ENCODE peak calls at places on chromosomes 12 and 14, in nine cellular contexts. One of them, this sample, is unnamed.

GRCh38 chr14:102125546-102125945 is 14.2 kb upstream of the WDR20 start:
- DNase-seq in coronary artery: no peak
- DNase-seq in GM12864: no peak
- DNase-seq in endothelial cell: no peak
- DNase-seq in neural crest cell: no peak
- DNase-seq in OCI-LY7: no peak
- DNase-seq in bronchial epithelial cell: peak; percentile 75
- DNase-seq in WERI-Rb-1: no peak
- DNase-seq in pancreas: no peak
- DNase-seq in this sample: peak; percentile 24

GRCh38 chr12:127284870-127285431 is 982.0 kb upstream of the TMEM132C start:
- DNase-seq in coronary artery: no peak
- DNase-seq in GM12864: no peak
- DNase-seq in endothelial cell: no peak
- DNase-seq in neural crest cell: no peak
- DNase-seq in OCI-LY7: no peak
- DNase-seq in bronchial epithelial cell: peak; percentile 88
- DNase-seq in WERI-Rb-1: no peak
- DNase-seq in pancreas: no peak
- DNase-seq in this sample: no peak

GRCh38 chr12:991350-992278 is 591 bp downstream of the ERC1 start:
- DNase-seq in coronary artery: peak; percentile 77
- DNase-seq in GM12864: no peak
- DNase-seq in endothelial cell: no peak
- DNase-seq in neural crest cell: no peak
- DNase-seq in OCI-LY7: peak; percentile 47
- DNase-seq in bronchial epithelial cell: peak; percentile 9
- DNase-seq in WERI-Rb-1: peak; percentile 69
- DNase-seq in pancreas: peak; percentile 88
- DNase-seq in this sample: no peak

GRCh38 chr12:131536337-131536736 is 174.6 kb upstream of the SFSWAP start:
- DNase-seq in coronary artery: no peak
- DNase-seq in GM12864: no peak
- DNase-seq in endothelial cell: no peak
- DNase-seq in neural crest cell: no peak
- DNase-seq in OCI-LY7: no peak
- DNase-seq in bronchial epithelial cell: no peak
- DNase-seq in WERI-Rb-1: no peak
- DNase-seq in pancreas: no peak
- DNase-seq in this sample: no peak

GRCh38 chr14:73731111-73731510 is 16.9 kb upstream of the PNMA1 start:
- DNase-seq in coronary artery: no peak
- DNase-seq in GM12864: no peak
- DNase-seq in endothelial cell: no peak
- DNase-seq in neural crest cell: no peak
- DNase-seq in OCI-LY7: no peak
- DNase-seq in bronchial epithelial cell: no peak
- DNase-seq in WERI-Rb-1: no peak
- DNase-seq in pancreas: no peak
- DNase-seq in this sample: no peak

GRCh38 chr14:23531391-23531790 is 20.2 kb downstream of the ZFHX2 start:
- DNase-seq in coronary artery: no peak
- DNase-seq in GM12864: no peak
- DNase-seq in endothelial cell: no peak
- DNase-seq in neural crest cell: no peak
- DNase-seq in OCI-LY7: no peak
- DNase-seq in bronchial epithelial cell: no peak
- DNase-seq in WERI-Rb-1: no peak
- DNase-seq in pancreas: no peak
- DNase-seq in this sample: no peak

GRCh38 chr12:1444142-1444516 is 150.3 kb downstream of the FBXL14 start:
- DNase-seq in coronary artery: no peak
- DNase-seq in GM12864: no peak
- DNase-seq in endothelial cell: no peak
- DNase-seq in neural crest cell: no peak
- DNase-seq in OCI-LY7: no peak
- DNase-seq in bronchial epithelial cell: no peak
- DNase-seq in WERI-Rb-1: no peak
- DNase-seq in pancreas: no peak
- DNase-seq in this sample: no peak

GRCh38 chr14:94129111-94129757 is at the start of gene IFI27L2:
- DNase-seq in coronary artery: peak; percentile 85
- DNase-seq in GM12864: peak; percentile 38
- DNase-seq in endothelial cell: peak; percentile 44
- DNase-seq in neural crest cell: peak; percentile 44
- DNase-seq in OCI-LY7: peak; percentile 85
- DNase-seq in bronchial epithelial cell: peak; percentile 75
- DNase-seq in WERI-Rb-1: peak; percentile 81
- DNase-seq in pancreas: no peak
- DNase-seq in this sample: peak; percentile 90

GRCh38 chr12:25994252-25994651 is 35.8 kb downstream of the RASSF8 start:
- DNase-seq in coronary artery: no peak
- DNase-seq in GM12864: no peak
- DNase-seq in endothelial cell: no peak
- DNase-seq in neural crest cell: no peak
- DNase-seq in OCI-LY7: no peak
- DNase-seq in bronchial epithelial cell: no peak
- DNase-seq in WERI-Rb-1: no peak
- DNase-seq in pancreas: no peak
- DNase-seq in this sample: no peak

GRCh38 chr12:132282031-132282949 is 47.1 kb downstream of the GALNT9 start:
- DNase-seq in coronary artery: no peak
- DNase-seq in GM12864: no peak
- DNase-seq in endothelial cell: no peak
- DNase-seq in neural crest cell: no peak
- DNase-seq in OCI-LY7: no peak
- DNase-seq in bronchial epithelial cell: no peak
- DNase-seq in WERI-Rb-1: peak; percentile 93
- DNase-seq in pancreas: peak; percentile 15
- DNase-seq in this sample: no peak

GRCh38 chr14:78721756-78722455 is 551.7 kb downstream of the NRXN3 start:
- DNase-seq in coronary artery: no peak
- DNase-seq in GM12864: no peak
- DNase-seq in endothelial cell: no peak
- DNase-seq in neural crest cell: no peak
- DNase-seq in OCI-LY7: no peak
- DNase-seq in bronchial epithelial cell: no peak
- DNase-seq in WERI-Rb-1: peak; percentile 28
- DNase-seq in pancreas: no peak
- DNase-seq in this sample: no peak

GRCh38 chr12:22971247-22971646 is 346.3 kb downstream of the ETNK1 start:
- DNase-seq in coronary artery: no peak
- DNase-seq in GM12864: no peak
- DNase-seq in endothelial cell: no peak
- DNase-seq in neural crest cell: no peak
- DNase-seq in OCI-LY7: no peak
- DNase-seq in bronchial epithelial cell: no peak
- DNase-seq in WERI-Rb-1: no peak
- DNase-seq in pancreas: no peak
- DNase-seq in this sample: no peak

GRCh38 chr14:74515891-74516412 is 22.4 kb downstream of the ISCA2 start:
- DNase-seq in coronary artery: no peak
- DNase-seq in GM12864: no peak
- DNase-seq in endothelial cell: no peak
- DNase-seq in neural crest cell: no peak
- DNase-seq in OCI-LY7: no peak
- DNase-seq in bronchial epithelial cell: no peak
- DNase-seq in WERI-Rb-1: no peak
- DNase-seq in pancreas: no peak
- DNase-seq in this sample: no peak

GRCh38 chr12:93133361-93133760 is 204.3 kb upstream of the EEA1 start:
- DNase-seq in coronary artery: no peak
- DNase-seq in GM12864: no peak
- DNase-seq in endothelial cell: no peak
- DNase-seq in neural crest cell: no peak
- DNase-seq in OCI-LY7: no peak
- DNase-seq in bronchial epithelial cell: no peak
- DNase-seq in WERI-Rb-1: no peak
- DNase-seq in pancreas: no peak
- DNase-seq in this sample: no peak

GRCh38 chr12:90497923-90498545 is 456.9 kb downstream of the CCER1 start:
- DNase-seq in coronary artery: no peak
- DNase-seq in GM12864: no peak
- DNase-seq in endothelial cell: no peak
- DNase-seq in neural crest cell: no peak
- DNase-seq in OCI-LY7: no peak
- DNase-seq in bronchial epithelial cell: no peak
- DNase-seq in WERI-Rb-1: no peak
- DNase-seq in pancreas: no peak
- DNase-seq in this sample: no peak

GRCh38 chr14:35197015-35197414 is 74.7 kb downstream of the PRORP start:
- DNase-seq in coronary artery: no peak
- DNase-seq in GM12864: no peak
- DNase-seq in endothelial cell: no peak
- DNase-seq in neural crest cell: no peak
- DNase-seq in OCI-LY7: no peak
- DNase-seq in bronchial epithelial cell: peak; percentile 91
- DNase-seq in WERI-Rb-1: no peak
- DNase-seq in pancreas: no peak
- DNase-seq in this sample: no peak

DNA sequence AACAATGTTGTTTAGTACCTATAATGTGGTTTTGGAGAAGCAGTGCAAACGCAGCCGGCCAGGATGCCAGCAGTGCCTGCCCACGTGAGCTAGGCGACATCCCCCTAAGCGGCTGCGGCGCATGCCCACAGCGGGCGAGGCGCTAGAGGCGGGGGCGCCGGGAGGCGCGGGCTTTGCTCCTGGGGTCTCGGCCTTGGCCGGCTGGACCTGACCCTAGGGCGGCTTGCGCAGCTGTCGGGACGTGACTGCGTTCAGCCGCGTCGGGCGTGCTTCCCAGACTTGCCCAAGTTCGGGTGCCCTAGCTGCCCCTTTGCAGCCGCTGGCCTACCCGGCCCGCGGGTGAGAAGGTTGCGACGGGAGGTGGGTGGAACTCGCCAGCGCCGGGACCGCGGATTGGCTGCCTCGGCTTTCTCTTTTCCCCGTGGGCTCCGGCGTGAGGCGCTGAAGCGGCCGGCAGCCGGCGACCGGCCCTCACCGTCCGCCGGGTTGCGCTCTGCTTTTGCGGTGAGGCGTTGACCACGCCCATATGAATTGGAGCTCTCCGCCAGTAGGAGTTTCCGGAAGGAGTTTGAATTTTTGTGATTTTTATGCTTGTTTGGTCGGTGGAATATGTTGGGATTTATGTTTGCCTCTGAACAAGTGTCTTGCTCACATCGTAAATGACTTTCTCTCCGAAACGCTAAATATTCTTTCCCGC is at the start of gene TMEM19:
- DNase-seq in coronary artery: peak; percentile 95
- DNase-seq in GM12864: peak; percentile 78
- DNase-seq in endothelial cell: peak; percentile 84
- DNase-seq in neural crest cell: peak; percentile 78
- DNase-seq in OCI-LY7: peak; percentile 94
- DNase-seq in bronchial epithelial cell: peak; percentile 81
- DNase-seq in WERI-Rb-1: peak; percentile 90
- DNase-seq in pancreas: peak; percentile 93
- DNase-seq in this sample: peak; percentile 87
- TF ChIP-seq CTCF in coronary artery: no peak
- TF ChIP-seq CTCF in GM12864: peak; percentile 17
- TF ChIP-seq CTCF in endothelial cell: no peak
- TF ChIP-seq CTCF in neural crest cell: no peak
- TF ChIP-seq CTCF in OCI-LY7: peak; percentile 65
- TF ChIP-seq CTCF in bronchial epithelial cell: peak; percentile 54
- TF ChIP-seq CTCF in WERI-Rb-1: peak; percentile 38
- TF ChIP-seq CTCF in pancreas: no peak
- TF ChIP-seq CTCF in this sample: peak; percentile 64

GRCh38 chr14:25833341-25834121 is 764.3 kb downstream of the NOVA1 start:
- DNase-seq in coronary artery: no peak
- DNase-seq in GM12864: no peak
- DNase-seq in endothelial cell: peak; percentile 62
- DNase-seq in neural crest cell: peak; percentile 41
- DNase-seq in OCI-LY7: peak; percentile 10
- DNase-seq in bronchial epithelial cell: peak; percentile 36
- DNase-seq in WERI-Rb-1: peak; percentile 35
- DNase-seq in pancreas: no peak
- DNase-seq in this sample: no peak
- TF ChIP-seq CTCF in coronary artery: no peak
- TF ChIP-seq CTCF in GM12864: no peak
- TF ChIP-seq CTCF in endothelial cell: peak; percentile 6
- TF ChIP-seq CTCF in neural crest cell: peak; percentile 85
- TF ChIP-seq CTCF in OCI-LY7: peak; percentile 65
- TF ChIP-seq CTCF in bronchial epithelial cell: peak; percentile 42
- TF ChIP-seq CTCF in WERI-Rb-1: peak; percentile 45
- TF ChIP-seq CTCF in pancreas: peak; percentile 24
- TF ChIP-seq CTCF in this sample: peak; percentile 27

DNA sequence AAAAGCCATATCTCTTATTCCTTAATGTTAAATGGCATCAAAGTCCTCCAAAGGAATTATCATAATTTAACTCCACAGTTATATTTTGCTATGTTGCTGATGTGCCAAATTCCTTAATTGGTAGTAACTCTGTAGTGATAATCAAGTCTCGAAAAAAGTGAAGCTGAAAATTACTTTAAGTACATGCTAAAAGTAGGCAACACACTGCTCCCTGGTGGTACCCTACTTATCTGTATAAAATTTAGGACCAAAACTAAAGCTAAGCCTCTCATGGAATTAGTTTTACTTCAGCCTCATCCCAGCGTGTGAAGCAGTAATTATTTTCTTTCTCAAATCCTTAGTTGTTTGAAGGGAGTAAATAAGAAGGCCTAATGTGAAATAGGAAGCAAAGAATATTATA is 132.8 kb downstream of the TTLL5 start:
- DNase-seq in coronary artery: no peak
- DNase-seq in GM12864: no peak
- DNase-seq in endothelial cell: no peak
- DNase-seq in neural crest cell: no peak
- DNase-seq in OCI-LY7: no peak
- DNase-seq in bronchial epithelial cell: no peak
- DNase-seq in WERI-Rb-1: no peak
- DNase-seq in pancreas: no peak
- DNase-seq in this sample: no peak
- TF ChIP-seq CTCF in coronary artery: no peak
- TF ChIP-seq CTCF in GM12864: no peak
- TF ChIP-seq CTCF in endothelial cell: no peak
- TF ChIP-seq CTCF in neural crest cell: no peak
- TF ChIP-seq CTCF in OCI-LY7: peak; percentile 14
- TF ChIP-seq CTCF in bronchial epithelial cell: peak; percentile 6
- TF ChIP-seq CTCF in WERI-Rb-1: no peak
- TF ChIP-seq CTCF in pancreas: no peak
- TF ChIP-seq CTCF in this sample: no peak

DNA sequence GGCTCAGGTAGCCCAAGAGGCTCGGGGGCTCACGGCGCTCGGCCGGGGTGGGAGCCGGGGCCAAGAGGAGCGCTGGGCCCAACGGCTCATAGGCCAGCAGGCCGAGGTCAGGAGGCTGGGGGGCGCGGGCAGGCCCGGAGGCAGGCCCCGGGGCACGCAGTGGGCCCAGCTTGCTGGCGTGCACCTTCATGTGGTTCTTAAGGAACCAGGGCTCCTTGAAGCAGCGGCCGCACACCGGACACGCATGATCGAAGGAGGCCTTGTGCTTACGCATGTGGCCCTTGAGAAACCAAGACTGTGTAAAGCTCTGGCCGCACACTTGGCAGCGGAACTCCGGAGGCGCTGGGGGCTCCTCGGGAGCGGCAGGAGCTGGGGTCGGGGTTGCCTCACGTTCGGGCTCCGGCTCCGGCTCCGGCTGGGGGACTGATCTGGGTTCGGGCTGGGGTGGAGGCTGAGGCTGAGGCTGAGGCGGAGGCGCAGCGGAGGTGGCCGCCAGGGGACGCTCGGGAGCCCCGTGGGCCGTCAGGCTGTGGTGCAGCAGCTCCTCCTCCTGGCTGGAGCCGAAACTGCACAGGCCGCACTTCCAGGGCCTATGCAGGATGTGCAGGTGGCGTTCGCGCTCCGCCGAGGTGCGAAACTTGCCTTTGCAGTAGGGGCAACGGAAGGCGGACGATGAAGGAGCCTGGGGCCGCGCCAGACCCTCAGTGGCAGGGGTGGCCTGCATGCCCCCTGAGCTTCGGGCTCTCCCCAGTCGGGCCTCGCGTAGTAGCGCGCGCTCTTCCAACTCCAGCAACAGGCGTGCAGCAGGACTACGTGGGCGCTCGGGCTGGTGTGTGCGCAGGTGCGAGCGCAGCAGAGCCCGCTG is 6.1 kb downstream of the ZNF219 start:
- DNase-seq in coronary artery: no peak
- DNase-seq in GM12864: no peak
- DNase-seq in endothelial cell: peak; percentile 94
- DNase-seq in neural crest cell: peak; percentile 94
- DNase-seq in OCI-LY7: peak; percentile 88
- DNase-seq in bronchial epithelial cell: peak; percentile 57
- DNase-seq in WERI-Rb-1: peak; percentile 87
- DNase-seq in pancreas: peak; percentile 95
- DNase-seq in this sample: peak; percentile 97
- TF ChIP-seq CTCF in coronary artery: peak; percentile 100
- TF ChIP-seq CTCF in GM12864: peak; percentile 100
- TF ChIP-seq CTCF in endothelial cell: peak; percentile 99
- TF ChIP-seq CTCF in neural crest cell: peak; percentile 95
- TF ChIP-seq CTCF in OCI-LY7: peak; percentile 96
- TF ChIP-seq CTCF in bronchial epithelial cell: peak; percentile 100
- TF ChIP-seq CTCF in WERI-Rb-1: peak; percentile 100
- TF ChIP-seq CTCF in pancreas: peak; percentile 100
- TF ChIP-seq CTCF in this sample: peak; percentile 100

This sample was measured in GM13977.